ENCODE peak calls at places on chromosome 17, in five cellular contexts. R is RCC 7860, V is thyroid gland, N is A172, W is DND-41. O is an unnamed sample.

GRCh38 chr17:77959926-77960521 is 1.5 kb downstream of the TNRC6C start:
- DNase-seq in R (no peak), W (peak; percentile 44), V (peak; percentile 6), N (no peak), O (no peak)

GRCh38 chr17:34652001-34652400 is 72.6 kb downstream of the TMEM132E start:
- DNase-seq in V (no peak), W (no peak), R (no peak), N (no peak), O (no peak)

GRCh38 chr17:39225974-39226683 is 384 bp upstream of the STAC2 start:
- DNase-seq in N (no peak), W (no peak), R (no peak), V (peak; percentile 40), O (no peak)

GRCh38 chr17:59311051-59311468 is 20.4 kb upstream of the YPEL2 start:
- DNase-seq in V (peak; percentile 30), W (peak; percentile 48), N (peak; percentile 71), R (peak; percentile 56), O (peak; percentile 64)

GRCh38 chr17:43888548-43888947 is 18.8 kb downstream of the MPP2 start:
- DNase-seq in V (no peak), W (no peak), R (no peak), N (no peak), O (no peak)

GRCh38 chr17:18382441-18383078 is 5.0 kb downstream of the EVPLL start:
- DNase-seq in R (no peak), N (no peak), W (no peak), V (no peak), O (no peak)

GRCh38 chr17:41196068-41196467 is 6.4 kb downstream of the KRTAP9-1 start:
- DNase-seq in R (no peak), V (no peak), W (no peak), N (no peak), O (no peak)

GRCh38 chr17:50904522-50905459 is 38.6 kb upstream of the TOB1 start:
- DNase-seq in R (no peak), W (no peak), N (no peak), V (peak; percentile 98), O (peak; percentile 79)

GRCh38 chr17:45231481-45232116 is 9.9 kb downstream of the FMNL1 start:
- DNase-seq in R (no peak), W (no peak), N (no peak), V (peak; percentile 44), O (no peak)

GRCh38 chr17:44610871-44611270 is 45.4 kb upstream of the MEIOC start:
- DNase-seq in R (no peak), N (no peak), V (no peak), W (no peak), O (no peak)

GRCh38 chr17:12302711-12303110 is 282.0 kb downstream of the MAP2K4 start:
- DNase-seq in N (no peak), V (no peak), R (no peak), W (no peak), O (no peak)

GRCh38 chr17:15740570-15741120 is 8.6 kb downstream of the TBC1D26 start:
- DNase-seq in V (no peak), W (no peak), R (no peak), N (no peak), O (no peak)

GRCh38 chr17:28166478-28166877 is 124.0 kb downstream of the NLK start:
- DNase-seq in W (no peak), R (no peak), V (no peak), N (no peak), O (no peak)

GRCh38 chr17:44522883-44523671 is 19.9 kb upstream of the GPATCH8 start:
- DNase-seq in N (peak; percentile 60), V (peak; percentile 55), W (peak; percentile 36), R (no peak), O (peak; percentile 86)

GRCh38 chr17:58677204-58677880 is 14.5 kb downstream of the TEX14 start:
- DNase-seq in V (no peak), W (no peak), R (no peak), N (no peak), O (no peak)

GRCh38 chr17:17342242-17342945 is 39.2 kb downstream of the NT5M start:
- DNase-seq in W (no peak), N (no peak), R (no peak), V (no peak), O (no peak)

GRCh38 chr17:35244345-35245195 is 1.7 kb downstream of the SLFN5 start:
- DNase-seq in V (peak; percentile 51), N (peak; percentile 73), W (peak; percentile 82), R (peak; percentile 82), O (peak; percentile 22)

GRCh38 chr17:78665952-78666920 is 89.0 kb upstream of the DNAH17 start:
- DNase-seq in R (no peak), N (peak; percentile 29), V (peak; percentile 55), W (peak; percentile 44), O (no peak)

GRCh38 chr17:65243838-65244237 is 106.7 kb downstream of the RGS9 start:
- DNase-seq in N (peak; percentile 87), R (peak; percentile 30), V (peak; percentile 38), W (peak; percentile 49), O (no peak)

GRCh38 chr17:61701978-61702377 is 111.0 kb upstream of the NACA2 start:
- DNase-seq in N (no peak), W (no peak), V (no peak), R (no peak), O (no peak)

GRCh38 chr17:82444941-82445521 is 5.5 kb downstream of the CYBC1 start:
- DNase-seq in R (no peak), W (no peak), V (peak; percentile 52), N (peak; percentile 55), O (peak; percentile 34)

GRCh38 chr17:38915639-38915995 is 9.8 kb upstream of the LASP1NB start:
- DNase-seq in W (no peak), V (no peak), R (no peak), N (no peak), O (no peak)

GRCh38 chr17:17439971-17440843 is 36.6 kb upstream of the MED9 start:
- DNase-seq in W (peak; percentile 66), R (peak; percentile 4), V (peak; percentile 98), N (peak; percentile 61), O (peak; percentile 74)

GRCh38 chr17:27630607-27631408 is at the start of gene LGALS9:
- DNase-seq in R (no peak), N (peak; percentile 11), V (peak; percentile 11), W (peak; percentile 68), O (peak; percentile 37)

GRCh38 chr17:34623856-34624766 is 44.7 kb downstream of the TMEM132E start:
- DNase-seq in R (no peak), V (no peak), N (no peak), W (no peak), O (no peak)

GRCh38 chr17:64306850-64307463 is 43.9 kb upstream of the TEX2 start:
- DNase-seq in N (peak; percentile 55), W (peak; percentile 72), R (peak; percentile 29), V (peak; percentile 70), O (peak; percentile 69)

GRCh38 chr17:37791434-37791833 is 46.6 kb upstream of the HNF1B start:
- DNase-seq in R (peak; percentile 21), V (no peak), N (peak; percentile 39), W (peak; percentile 42), O (peak; percentile 60)

GRCh38 chr17:17056167-17056562 is 13.9 kb downstream of the MPRIP start:
- DNase-seq in V (no peak), R (no peak), N (no peak), W (no peak), O (no peak)

O was measured in body of pancreas.